ENCODE peak calls at places on chromosomes 3 and 15, in six cellular contexts. One of them, this sample, is unnamed.

GRCh38 chr3:99674086-99674789 is 35.8 kb downstream of the COL8A1 start:
- DNase-seq in IMR-90: peak
- DNase-seq in stimulated activated CD8-positive, alpha-beta memory T cell treated with anti-CD3 and anti-CD28 coated beads, Interleukin-7, amount 100 ng/mL, for 48 hours: no peak
- DNase-seq in neural crest cell: no peak
- DNase-seq in natural killer cell: no peak
- DNase-seq in iPS DF 19.7: no peak
- DNase-seq in this sample: no peak

GRCh38 chr3:182436547-182436946 is 356.8 kb upstream of the ATP11B start:
- DNase-seq in iPS DF 19.7: no peak
- DNase-seq in neural crest cell: no peak
- DNase-seq in stimulated activated CD8-positive, alpha-beta memory T cell treated with anti-CD3 and anti-CD28 coated beads, Interleukin-7, amount 100 ng/mL, for 48 hours: no peak
- DNase-seq in natural killer cell: no peak
- DNase-seq in IMR-90: no peak
- DNase-seq in this sample: peak

GRCh38 chr15:65970937-65971740 is 101.8 kb downstream of the RAB11A start:
- DNase-seq in neural crest cell: no peak
- DNase-seq in natural killer cell: no peak
- DNase-seq in stimulated activated CD8-positive, alpha-beta memory T cell treated with anti-CD3 and anti-CD28 coated beads, Interleukin-7, amount 100 ng/mL, for 48 hours: no peak
- DNase-seq in iPS DF 19.7: no peak
- DNase-seq in IMR-90: peak
- DNase-seq in this sample: no peak

GRCh38 chr3:98791341-98792325 is 28.5 kb downstream of the ST3GAL6 start:
- DNase-seq in iPS DF 19.7: no peak
- DNase-seq in IMR-90: peak
- DNase-seq in stimulated activated CD8-positive, alpha-beta memory T cell treated with anti-CD3 and anti-CD28 coated beads, Interleukin-7, amount 100 ng/mL, for 48 hours: no peak
- DNase-seq in neural crest cell: no peak
- DNase-seq in natural killer cell: no peak
- DNase-seq in this sample: no peak

GRCh38 chr15:56817266-56817665 is 84.0 kb upstream of the ZNF280D start:
- DNase-seq in iPS DF 19.7: no peak
- DNase-seq in natural killer cell: no peak
- DNase-seq in neural crest cell: no peak
- DNase-seq in stimulated activated CD8-positive, alpha-beta memory T cell treated with anti-CD3 and anti-CD28 coated beads, Interleukin-7, amount 100 ng/mL, for 48 hours: no peak
- DNase-seq in IMR-90: peak
- DNase-seq in this sample: no peak

GRCh38 chr3:84194032-84194431 is 764.8 kb upstream of the CADM2 start:
- DNase-seq in neural crest cell: no peak
- DNase-seq in natural killer cell: no peak
- DNase-seq in iPS DF 19.7: no peak
- DNase-seq in stimulated activated CD8-positive, alpha-beta memory T cell treated with anti-CD3 and anti-CD28 coated beads, Interleukin-7, amount 100 ng/mL, for 48 hours: no peak
- DNase-seq in IMR-90: no peak
- DNase-seq in this sample: no peak

GRCh38 chr3:137259709-137260108 is 301.9 kb downstream of the IL20RB start:
- DNase-seq in iPS DF 19.7: peak
- DNase-seq in IMR-90: no peak
- DNase-seq in neural crest cell: no peak
- DNase-seq in natural killer cell: no peak
- DNase-seq in stimulated activated CD8-positive, alpha-beta memory T cell treated with anti-CD3 and anti-CD28 coated beads, Interleukin-7, amount 100 ng/mL, for 48 hours: no peak
- DNase-seq in this sample: no peak

GRCh38 chr15:56608140-56608778 is 125.0 kb downstream of the ZNF280D start:
- DNase-seq in natural killer cell: no peak
- DNase-seq in iPS DF 19.7: no peak
- DNase-seq in IMR-90: peak
- DNase-seq in stimulated activated CD8-positive, alpha-beta memory T cell treated with anti-CD3 and anti-CD28 coated beads, Interleukin-7, amount 100 ng/mL, for 48 hours: no peak
- DNase-seq in neural crest cell: no peak
- DNase-seq in this sample: no peak

GRCh38 chr3:46393554-46394434 is 13.1 kb downstream of the CCR5AS start:
- DNase-seq in neural crest cell: no peak
- DNase-seq in iPS DF 19.7: peak
- DNase-seq in IMR-90: peak
- DNase-seq in natural killer cell: no peak
- DNase-seq in stimulated activated CD8-positive, alpha-beta memory T cell treated with anti-CD3 and anti-CD28 coated beads, Interleukin-7, amount 100 ng/mL, for 48 hours: no peak
- DNase-seq in this sample: no peak

GRCh38 chr15:101266034-101266433 is 11.3 kb downstream of the SELENOS start:
- DNase-seq in iPS DF 19.7: no peak
- DNase-seq in neural crest cell: no peak
- DNase-seq in stimulated activated CD8-positive, alpha-beta memory T cell treated with anti-CD3 and anti-CD28 coated beads, Interleukin-7, amount 100 ng/mL, for 48 hours: no peak
- DNase-seq in IMR-90: peak
- DNase-seq in natural killer cell: no peak
- DNase-seq in this sample: no peak

GRCh38 chr3:150451329-150452084 is 43.4 kb downstream of the TSC22D2 start:
- DNase-seq in neural crest cell: no peak
- DNase-seq in stimulated activated CD8-positive, alpha-beta memory T cell treated with anti-CD3 and anti-CD28 coated beads, Interleukin-7, amount 100 ng/mL, for 48 hours: no peak
- DNase-seq in IMR-90: no peak
- DNase-seq in natural killer cell: no peak
- DNase-seq in iPS DF 19.7: no peak
- DNase-seq in this sample: no peak

GRCh38 chr15:92520914-92521623 is 127.4 kb downstream of the ST8SIA2 start:
- DNase-seq in IMR-90: no peak
- DNase-seq in natural killer cell: no peak
- DNase-seq in iPS DF 19.7: no peak
- DNase-seq in stimulated activated CD8-positive, alpha-beta memory T cell treated with anti-CD3 and anti-CD28 coated beads, Interleukin-7, amount 100 ng/mL, for 48 hours: no peak
- DNase-seq in neural crest cell: no peak
- DNase-seq in this sample: no peak

This sample was measured in NCI-H1436 treated with DMSO at 0.1 percent for 48 hours.